ENCODE peak calls at places on chromosomes 6 and 20, in four cellular contexts. R is brain microvascular endothelial cell, W is ELR, L is progenitor cell of endocrine pancreas. I is an unnamed sample.

GRCh38 chr20:40744072-40744471 is 55.0 kb upstream of the MAFB start:
- DNase-seq in W (no peak), L (no peak), R (no peak), I (no peak)

GRCh38 chr6:137749595-137750215 is 117.4 kb upstream of the TNFAIP3 start:
- DNase-seq in L (no peak), W (peak; percentile 29), R (no peak), I (no peak)

GRCh38 chr6:149988550-149989336 is 25.0 kb downstream of the ULBP1 start:
- DNase-seq in L (no peak), W (no peak), R (no peak), I (peak; percentile 84)

GRCh38 chr6:39280247-39280731 is 33.9 kb downstream of the KCNK17 start:
- DNase-seq in L (no peak), R (peak; percentile 11), W (peak; percentile 63), I (no peak)

GRCh38 chr6:30678964-30679726 is 6.3 kb upstream of the DHX16 start:
- DNase-seq in L (peak; percentile 84), R (peak; percentile 69), W (peak; percentile 79), I (no peak)

GRCh38 chr6:138465007-138465645 is 34.2 kb downstream of the NHSL1 start:
- DNase-seq in W (peak; percentile 96), L (no peak), R (peak; percentile 97), I (no peak)

GRCh38 chr6:15359335-15359862 is 113.5 kb downstream of the JARID2 start:
- DNase-seq in R (peak; percentile 63), L (no peak), W (no peak), I (no peak)

GRCh38 chr6:36139991-36140710 is 9.8 kb downstream of the MAPK13 start:
- DNase-seq in L (no peak), W (no peak), R (no peak), I (no peak)

GRCh38 chr20:2692036-2692885 is at the start of gene EBF4:
- DNase-seq in R (no peak), L (peak; percentile 34), W (no peak), I (no peak)

GRCh38 chr6:111951439-111952140 is 78.3 kb upstream of the FYN start:
- DNase-seq in R (no peak), W (no peak), L (no peak), I (no peak)

GRCh38 chr20:64146301-64146935 is 17.8 kb upstream of the MYT1 start:
- DNase-seq in L (no peak), W (no peak), R (no peak), I (no peak)